ENCODE peak calls at places on chromosomes 4 and X, in six cellular contexts. One of them, this sample, is unnamed.

GRCh38 chr4:16725252-16725651 is 173.2 kb downstream of the LDB2 start:
- DNase-seq in mesendoderm: no peak
- DNase-seq in brain microvascular endothelial cell: no peak
- DNase-seq in upper lobe of right lung: no peak
- DNase-seq in GM23248: no peak
- DNase-seq in cardiac fibroblast: no peak
- DNase-seq in this sample: no peak

GRCh38 chrX:71131510-71131909 is 13.1 kb downstream of the MED12 start:
- DNase-seq in mesendoderm: no peak
- DNase-seq in brain microvascular endothelial cell: no peak
- DNase-seq in upper lobe of right lung: no peak
- DNase-seq in GM23248: no peak
- DNase-seq in cardiac fibroblast: no peak
- DNase-seq in this sample: no peak

GRCh38 chrX:45134303-45134702 is 66.4 kb downstream of the DIPK2B start:
- DNase-seq in mesendoderm: no peak
- DNase-seq in brain microvascular endothelial cell: no peak
- DNase-seq in upper lobe of right lung: no peak
- DNase-seq in GM23248: no peak
- DNase-seq in cardiac fibroblast: peak; percentile 72
- DNase-seq in this sample: no peak

GRCh38 chr4:83054928-83055327 is 19.9 kb downstream of the COPS4 start:
- DNase-seq in mesendoderm: no peak
- DNase-seq in brain microvascular endothelial cell: no peak
- DNase-seq in upper lobe of right lung: no peak
- DNase-seq in GM23248: peak; percentile 48
- DNase-seq in cardiac fibroblast: peak; percentile 51
- DNase-seq in this sample: no peak

GRCh38 chrX:110941906-110942305 is 146.3 kb upstream of the CHRDL1 start:
- DNase-seq in mesendoderm: no peak
- DNase-seq in brain microvascular endothelial cell: no peak
- DNase-seq in upper lobe of right lung: no peak
- DNase-seq in GM23248: no peak
- DNase-seq in cardiac fibroblast: no peak
- DNase-seq in this sample: no peak

GRCh38 chr4:34280131-34280530 is 1964.2 kb downstream of the ARAP2 start:
- DNase-seq in mesendoderm: peak; percentile 9
- DNase-seq in brain microvascular endothelial cell: no peak
- DNase-seq in upper lobe of right lung: no peak
- DNase-seq in GM23248: no peak
- DNase-seq in cardiac fibroblast: no peak
- DNase-seq in this sample: no peak

GRCh38 chr4:3816256-3816825 is 50.2 kb downstream of the ADRA2C start:
- DNase-seq in mesendoderm: no peak
- DNase-seq in brain microvascular endothelial cell: no peak
- DNase-seq in upper lobe of right lung: no peak
- DNase-seq in GM23248: no peak
- DNase-seq in cardiac fibroblast: no peak
- DNase-seq in this sample: no peak

GRCh38 chr4:56976878-56977320 is 507 bp downstream of the NOA1 start:
- DNase-seq in mesendoderm: peak; percentile 72
- DNase-seq in brain microvascular endothelial cell: no peak
- DNase-seq in upper lobe of right lung: peak; percentile 89
- DNase-seq in GM23248: peak; percentile 62
- DNase-seq in cardiac fibroblast: no peak
- DNase-seq in this sample: peak; percentile 81

GRCh38 chr4:128571747-128572146 is 237.8 kb upstream of the JADE1 start:
- DNase-seq in mesendoderm: no peak
- DNase-seq in brain microvascular endothelial cell: peak; percentile 94
- DNase-seq in upper lobe of right lung: no peak
- DNase-seq in GM23248: peak; percentile 93
- DNase-seq in cardiac fibroblast: peak; percentile 94
- DNase-seq in this sample: no peak

GRCh38 chr4:155953151-155954117 is at the start of gene CTSO:
- DNase-seq in mesendoderm: peak; percentile 82
- DNase-seq in brain microvascular endothelial cell: peak; percentile 81
- DNase-seq in upper lobe of right lung: peak; percentile 91
- DNase-seq in GM23248: peak; percentile 84
- DNase-seq in cardiac fibroblast: peak; percentile 90
- DNase-seq in this sample: peak; percentile 83

GRCh38 chr4:183398298-183399129 is 45.9 kb upstream of the CDKN2AIP start:
- DNase-seq in mesendoderm: peak; percentile 85
- DNase-seq in brain microvascular endothelial cell: peak; percentile 62
- DNase-seq in upper lobe of right lung: peak; percentile 87
- DNase-seq in GM23248: peak; percentile 92
- DNase-seq in cardiac fibroblast: peak; percentile 82
- DNase-seq in this sample: peak; percentile 56

GRCh38 chrX:154495472-154495922 is 5.1 kb upstream of the SLC10A3 start:
- DNase-seq in mesendoderm: no peak
- DNase-seq in brain microvascular endothelial cell: no peak
- DNase-seq in upper lobe of right lung: no peak
- DNase-seq in GM23248: no peak
- DNase-seq in cardiac fibroblast: no peak
- DNase-seq in this sample: no peak

GRCh38 chr4:6491235-6491634 is 18.8 kb upstream of the PPP2R2C start:
- DNase-seq in mesendoderm: no peak
- DNase-seq in brain microvascular endothelial cell: no peak
- DNase-seq in upper lobe of right lung: no peak
- DNase-seq in GM23248: no peak
- DNase-seq in cardiac fibroblast: no peak
- DNase-seq in this sample: no peak

GRCh38 chr4:6986067-6986780 is 56.9 kb upstream of the TADA2B start:
- DNase-seq in mesendoderm: peak; percentile 60
- DNase-seq in brain microvascular endothelial cell: peak; percentile 84
- DNase-seq in upper lobe of right lung: no peak
- DNase-seq in GM23248: peak; percentile 74
- DNase-seq in cardiac fibroblast: peak; percentile 76
- DNase-seq in this sample: no peak

GRCh38 chr4:108359936-108360681 is 191.4 kb upstream of the LEF1 start:
- DNase-seq in mesendoderm: peak; percentile 90
- DNase-seq in brain microvascular endothelial cell: no peak
- DNase-seq in upper lobe of right lung: no peak
- DNase-seq in GM23248: no peak
- DNase-seq in cardiac fibroblast: no peak
- DNase-seq in this sample: no peak

GRCh38 chr4:126216611-126217010 is 901.9 kb downstream of the FAT4 start:
- DNase-seq in mesendoderm: no peak
- DNase-seq in brain microvascular endothelial cell: no peak
- DNase-seq in upper lobe of right lung: no peak
- DNase-seq in GM23248: no peak
- DNase-seq in cardiac fibroblast: no peak
- DNase-seq in this sample: no peak
- H3K4me3 ChIP-seq in mesendoderm: no peak overlapping the region
- H3K4me3 ChIP-seq in brain microvascular endothelial cell: no peak overlapping the region
- H3K4me3 ChIP-seq in upper lobe of right lung: no peak overlapping the region
- H3K4me3 ChIP-seq in GM23248: no peak overlapping the region
- H3K4me3 ChIP-seq in cardiac fibroblast: no peak overlapping the region
- H3K4me3 ChIP-seq in this sample: no peak overlapping the region

DNA sequence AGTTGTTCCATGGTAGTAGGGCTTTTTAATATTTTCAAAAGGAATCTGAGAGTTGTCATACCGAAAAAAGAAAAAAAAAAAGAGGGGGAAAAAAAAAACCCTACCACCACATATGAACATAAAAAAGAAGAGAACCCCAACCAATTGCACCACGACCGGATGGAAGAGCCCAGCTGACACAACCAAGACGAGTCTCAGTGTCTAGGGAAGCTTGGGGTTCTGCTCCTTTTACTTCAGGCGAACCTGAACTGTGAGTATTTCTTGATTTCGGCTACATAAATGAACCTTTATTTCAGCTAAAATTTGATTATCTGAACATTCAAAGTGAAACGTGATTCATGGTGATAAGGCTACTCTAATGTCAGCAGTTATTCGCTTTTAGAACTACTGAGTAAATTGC is at the start of gene GPR34:
- DNase-seq in mesendoderm: no peak
- DNase-seq in brain microvascular endothelial cell: no peak
- DNase-seq in upper lobe of right lung: no peak
- DNase-seq in GM23248: no peak
- DNase-seq in cardiac fibroblast: no peak
- DNase-seq in this sample: no peak
- H3K4me3 ChIP-seq in mesendoderm: no peak within 1 kb of the TSS
- H3K4me3 ChIP-seq in brain microvascular endothelial cell: no peak within 1 kb of the TSS
- H3K4me3 ChIP-seq in upper lobe of right lung: peak within 1 kb of the TSS; percentile 28
- H3K4me3 ChIP-seq in GM23248: no peak within 1 kb of the TSS
- H3K4me3 ChIP-seq in cardiac fibroblast: no peak within 1 kb of the TSS
- H3K4me3 ChIP-seq in this sample: no peak within 1 kb of the TSS

GRCh38 chrX:41445781-41446358 is 1.3 kb upstream of the NYX start:
- DNase-seq in mesendoderm: no peak
- DNase-seq in brain microvascular endothelial cell: no peak
- DNase-seq in upper lobe of right lung: no peak
- DNase-seq in GM23248: no peak
- DNase-seq in cardiac fibroblast: no peak
- DNase-seq in this sample: no peak
- H3K4me3 ChIP-seq in mesendoderm: no peak overlapping the region
- H3K4me3 ChIP-seq in brain microvascular endothelial cell: no peak overlapping the region
- H3K4me3 ChIP-seq in upper lobe of right lung: no peak overlapping the region
- H3K4me3 ChIP-seq in GM23248: no peak overlapping the region
- H3K4me3 ChIP-seq in cardiac fibroblast: no peak overlapping the region
- H3K4me3 ChIP-seq in this sample: no peak overlapping the region

GRCh38 chr4:138558886-138559285 is 316.7 kb upstream of the SLC7A11 start:
- DNase-seq in mesendoderm: no peak
- DNase-seq in brain microvascular endothelial cell: no peak
- DNase-seq in upper lobe of right lung: no peak
- DNase-seq in GM23248: no peak
- DNase-seq in cardiac fibroblast: no peak
- DNase-seq in this sample: no peak
- H3K4me3 ChIP-seq in mesendoderm: no peak overlapping the region
- H3K4me3 ChIP-seq in brain microvascular endothelial cell: no peak overlapping the region
- H3K4me3 ChIP-seq in upper lobe of right lung: no peak overlapping the region
- H3K4me3 ChIP-seq in GM23248: no peak overlapping the region
- H3K4me3 ChIP-seq in cardiac fibroblast: no peak overlapping the region
- H3K4me3 ChIP-seq in this sample: no peak overlapping the region

DNA sequence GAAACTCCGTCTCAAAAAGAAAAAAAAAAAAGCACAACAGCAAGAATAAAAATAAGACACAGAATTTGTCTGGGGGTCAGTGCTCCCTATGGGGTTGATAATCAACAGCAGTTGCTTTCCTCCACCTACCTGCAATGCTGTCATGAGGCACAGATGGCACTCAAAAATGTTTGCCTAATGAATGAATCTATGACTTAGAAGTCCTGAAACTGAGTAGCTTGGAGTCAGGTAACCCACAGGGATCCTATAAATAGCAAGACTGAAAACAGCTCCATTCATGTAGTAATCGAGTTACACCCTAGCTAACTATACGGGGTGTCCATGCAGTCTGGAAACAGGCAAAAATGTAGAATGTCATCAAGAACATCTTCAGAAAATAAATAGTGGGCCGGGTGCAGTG is 19.8 kb upstream of the DDX3X start:
- DNase-seq in mesendoderm: no peak
- DNase-seq in brain microvascular endothelial cell: no peak
- DNase-seq in upper lobe of right lung: no peak
- DNase-seq in GM23248: no peak
- DNase-seq in cardiac fibroblast: no peak
- DNase-seq in this sample: no peak
- H3K4me3 ChIP-seq in mesendoderm: no peak overlapping the region
- H3K4me3 ChIP-seq in brain microvascular endothelial cell: no peak overlapping the region
- H3K4me3 ChIP-seq in upper lobe of right lung: no peak overlapping the region
- H3K4me3 ChIP-seq in GM23248: no peak overlapping the region
- H3K4me3 ChIP-seq in cardiac fibroblast: no peak overlapping the region
- H3K4me3 ChIP-seq in this sample: no peak overlapping the region

DNA sequence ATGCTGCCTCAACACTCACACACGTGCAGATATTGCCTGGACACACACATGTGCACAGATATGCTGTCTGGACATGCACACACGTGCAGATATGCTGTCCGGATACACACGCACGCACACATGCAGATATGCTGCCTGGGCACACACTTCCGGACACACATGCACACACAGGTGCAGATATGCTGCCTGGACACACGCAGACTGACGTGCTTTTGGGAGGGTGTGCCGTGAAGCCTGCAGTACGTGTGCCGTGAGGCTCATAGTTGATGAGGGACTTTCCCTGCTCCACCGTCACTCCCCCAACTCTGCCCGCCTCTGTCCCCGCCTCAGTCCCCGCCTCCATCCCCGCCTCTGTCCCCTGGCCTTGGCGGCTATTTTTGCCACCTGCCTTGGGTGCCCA is 14.7 kb downstream of the FGFRL1 start:
- DNase-seq in mesendoderm: no peak
- DNase-seq in brain microvascular endothelial cell: no peak
- DNase-seq in upper lobe of right lung: no peak
- DNase-seq in GM23248: no peak
- DNase-seq in cardiac fibroblast: no peak
- DNase-seq in this sample: peak; percentile 67
- H3K4me3 ChIP-seq in mesendoderm: no peak overlapping the region
- H3K4me3 ChIP-seq in brain microvascular endothelial cell: no peak overlapping the region
- H3K4me3 ChIP-seq in upper lobe of right lung: no peak overlapping the region
- H3K4me3 ChIP-seq in GM23248: no peak overlapping the region
- H3K4me3 ChIP-seq in cardiac fibroblast: no peak overlapping the region
- H3K4me3 ChIP-seq in this sample: no peak overlapping the region

GRCh38 chr4:187179086-187180070 is 455.7 kb upstream of the FAT1 start:
- DNase-seq in mesendoderm: peak; percentile 2
- DNase-seq in brain microvascular endothelial cell: no peak
- DNase-seq in upper lobe of right lung: no peak
- DNase-seq in GM23248: no peak
- DNase-seq in cardiac fibroblast: no peak
- DNase-seq in this sample: no peak
- H3K4me3 ChIP-seq in mesendoderm: no peak overlapping the region
- H3K4me3 ChIP-seq in brain microvascular endothelial cell: no peak overlapping the region
- H3K4me3 ChIP-seq in upper lobe of right lung: no peak overlapping the region
- H3K4me3 ChIP-seq in GM23248: no peak overlapping the region
- H3K4me3 ChIP-seq in cardiac fibroblast: no peak overlapping the region
- H3K4me3 ChIP-seq in this sample: no peak overlapping the region

DNA sequence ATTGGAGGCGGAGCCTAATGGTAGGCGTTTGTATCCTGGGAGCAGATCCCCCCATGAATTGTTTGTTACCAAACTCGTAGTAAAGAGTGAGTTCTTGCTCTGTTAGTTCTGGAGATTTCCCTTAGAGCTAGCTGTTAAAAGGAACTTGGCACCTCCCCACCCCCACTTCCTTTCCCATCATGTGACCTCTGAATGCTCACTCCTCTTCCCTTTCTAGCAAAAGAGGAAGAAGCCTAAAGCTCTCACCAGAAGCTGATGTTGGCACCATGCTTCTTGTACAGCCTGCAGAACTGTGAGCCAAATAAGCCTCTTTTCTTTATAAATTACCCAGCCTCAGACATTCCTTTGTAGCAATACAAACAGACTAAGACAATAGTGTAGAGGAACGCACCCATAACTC is 13.8 kb upstream of the ATOH1 start:
- DNase-seq in mesendoderm: peak; percentile 61
- DNase-seq in brain microvascular endothelial cell: no peak
- DNase-seq in upper lobe of right lung: no peak
- DNase-seq in GM23248: no peak
- DNase-seq in cardiac fibroblast: no peak
- DNase-seq in this sample: no peak
- H3K4me3 ChIP-seq in mesendoderm: no peak overlapping the region
- H3K4me3 ChIP-seq in brain microvascular endothelial cell: no peak overlapping the region
- H3K4me3 ChIP-seq in upper lobe of right lung: no peak overlapping the region
- H3K4me3 ChIP-seq in GM23248: no peak overlapping the region
- H3K4me3 ChIP-seq in cardiac fibroblast: no peak overlapping the region
- H3K4me3 ChIP-seq in this sample: no peak overlapping the region